ENCODE peak calls at places on chromosomes 1 and 21, in six cellular contexts. R is activated naive CD8-positive, alpha-beta T cell treated with anti-CD3 and anti-CD28 coated beads, Interleukin-2, amount 50 U/mL, for 24 hours; A is head of caudate nucleus; W is neuronal stem cell; I is NCI-H774; B is naive B cell. Z is an unnamed sample.
A peak's percentile ranks its signal among the peaks of the same experiment; 100 is the strongest.

GRCh38 chr1:244353572-244354091 is 98.1 kb downstream of the ADSS2 start:
- DNase-seq in R (peak; percentile 13), A (peak; percentile 76), W (no peak), I (no peak), B (no peak), Z (no peak)

GRCh38 chr1:32538887-32539583 is at the start of gene ZBTB8A:
- DNase-seq in R (peak; percentile 14), A (peak; percentile 49), W (peak; percentile 44), I (peak; percentile 75), B (no peak), Z (no peak)

GRCh38 chr1:86064899-86065298 is 91.7 kb downstream of the COL24A1 start:
- DNase-seq in R (no peak), A (no peak), W (no peak), I (no peak), B (no peak), Z (no peak)

GRCh38 chr1:70504821-70505193 is 93.7 kb downstream of the CTH start:
- DNase-seq in R (no peak), A (no peak), W (no peak), I (no peak), B (no peak), Z (no peak)

GRCh38 chr1:211586538-211586937 is 7.6 kb upstream of the SLC30A1 start:
- DNase-seq in R (no peak), A (no peak), W (no peak), I (no peak), B (no peak), Z (no peak)

GRCh38 chr1:22350171-22350961 is 101.3 kb upstream of the ZBTB40 start:
- DNase-seq in R (no peak), A (peak; percentile 62), W (no peak), I (no peak), B (no peak), Z (no peak)

GRCh38 chr1:222815367-222815765 is 527 bp downstream of the DISP1 start:
- DNase-seq in R (peak; percentile 81), A (peak; percentile 50), W (no peak), I (peak; percentile 59), B (no peak), Z (no peak)

GRCh38 chr21:41584603-41585176 is 76.7 kb upstream of the TMPRSS2 start:
- DNase-seq in R (no peak), A (no peak), W (no peak), I (no peak), B (no peak), Z (no peak)

GRCh38 chr1:112172294-112172882 is 182.9 kb upstream of the KCND3 start:
- DNase-seq in R (peak; percentile 6), A (peak; percentile 28), W (peak; percentile 77), I (no peak), B (no peak), Z (no peak)

GRCh38 chr1:169236143-169236542 is 129.7 kb downstream of the ATP1B1 start:
- DNase-seq in R (no peak), A (no peak), W (no peak), I (no peak), B (no peak), Z (no peak)

GRCh38 chr1:24657781-24658180 is 14.7 kb downstream of the SRRM1 start:
- DNase-seq in R (no peak), A (no peak), W (no peak), I (no peak), B (no peak), Z (no peak)

GRCh38 chr1:184112176-184112948 is 60.8 kb downstream of the TSEN15 start:
- DNase-seq in R (no peak), A (no peak), W (no peak), I (no peak), B (no peak), Z (no peak)

GRCh38 chr1:66758247-66758755 is 6.0 kb downstream of the DYNLT5 start:
- DNase-seq in R (no peak), A (no peak), W (no peak), I (no peak), B (peak; percentile 48), Z (no peak)

GRCh38 chr1:51956528-51957509 is 33.7 kb downstream of the RAB3B start:
- DNase-seq in R (no peak), A (no peak), W (no peak), I (peak; percentile 36), B (no peak), Z (no peak)

GRCh38 chr1:228374711-228375577 is 31.7 kb downstream of the TRIM11 start:
- DNase-seq in R (no peak), A (peak; percentile 81), W (no peak), I (no peak), B (no peak), Z (no peak)

GRCh38 chr1:86435327-86435726 is 11.4 kb downstream of the CLCA2 start:
- DNase-seq in R (no peak), A (no peak), W (no peak), I (no peak), B (no peak), Z (no peak)

GRCh38 chr1:37410815-37411214 is 63.6 kb upstream of the ZC3H12A start:
- DNase-seq in R (peak; percentile 22), A (no peak), W (peak; percentile 72), I (no peak), B (no peak), Z (no peak)

GRCh38 chr1:244046907-244047738 is 4.0 kb upstream of the ZBTB18 start:
- DNase-seq in R (no peak), A (no peak), W (no peak), I (peak; percentile 39), B (no peak), Z (no peak)

GRCh38 chr1:203461717-203462116 is 13.9 kb upstream of the PRELP start:
- DNase-seq in R (no peak), A (no peak), W (no peak), I (no peak), B (peak; percentile 18), Z (no peak)

Z was measured in activated T-helper 1 cell treated with Interleukin-2 at 50 U/mL for 16 hours.